ENCODE peak calls at places on chromosome 12, in five cellular contexts. P, I, T, Q and K are unnamed samples.

GRCh38 chr12:29769162-29769820 is 14.5 kb downstream of the TMTC1 start:
- DNase-seq in P (no peak), I (peak; percentile 13), T (no peak), Q (no peak), K (peak; percentile 27)

GRCh38 chr12:74816398-74817175 is 279.0 kb downstream of the ATXN7L3B start:
- DNase-seq in P (no peak), I (peak; percentile 7), T (no peak), Q (no peak), K (no peak)

GRCh38 chr12:83573676-83574075 is 887.0 kb downstream of the TMTC2 start:
- DNase-seq in P (no peak), I (no peak), T (no peak), Q (no peak), K (peak; percentile 77)

GRCh38 chr12:42234970-42235369 is 3.1 kb downstream of the YAF2 start:
- DNase-seq in P (no peak), I (no peak), T (no peak), Q (no peak), K (no peak)

GRCh38 chr12:81819991-81820633 is 61.0 kb upstream of the PPFIA2 start:
- DNase-seq in P (no peak), I (no peak), T (no peak), Q (no peak), K (peak; percentile 67)

GRCh38 chr12:104930388-104931326 is 27.4 kb downstream of the SLC41A2 start:
- DNase-seq in P (peak; percentile 12), I (peak; percentile 82), T (no peak), Q (no peak), K (peak; percentile 26)

GRCh38 chr12:54033106-54033979 is 493 bp downstream of the HOXC5 start:
- DNase-seq in P (no peak), I (peak; percentile 80), T (no peak), Q (no peak), K (no peak)

GRCh38 chr12:29710104-29710503 is 73.6 kb downstream of the TMTC1 start:
- DNase-seq in P (no peak), I (no peak), T (no peak), Q (no peak), K (no peak)

GRCh38 chr12:56670836-56671235 is 17.2 kb downstream of the PTGES3 start:
- DNase-seq in P (no peak), I (no peak), T (no peak), Q (no peak), K (no peak)

GRCh38 chr12:32533971-32534590 is 134.7 kb downstream of the FGD4 start:
- DNase-seq in P (no peak), I (peak; percentile 61), T (peak; percentile 89), Q (no peak), K (peak; percentile 41)

GRCh38 chr12:51683763-51684357 is 92.8 kb downstream of the SCN8A start:
- DNase-seq in P (no peak), I (peak; percentile 13), T (no peak), Q (no peak), K (peak; percentile 25)

GRCh38 chr12:43501705-43502104 is 50.3 kb downstream of the ADAMTS20 start:
- DNase-seq in P (no peak), I (no peak), T (peak; percentile 16), Q (no peak), K (peak; percentile 19)

GRCh38 chr12:125166046-125166445 is 100.8 kb downstream of the AACS start:
- DNase-seq in P (no peak), I (no peak), T (no peak), Q (no peak), K (no peak)

GRCh38 chr12:112837629-112838191 is 46.2 kb downstream of the RPH3A start:
- DNase-seq in P (no peak), I (peak; percentile 64), T (no peak), Q (no peak), K (peak; percentile 44)

GRCh38 chr12:108724054-108724889 is 7.0 kb downstream of the CORO1C start:
- DNase-seq in P (no peak), I (peak; percentile 70), T (no peak), Q (no peak), K (peak; percentile 71)

GRCh38 chr12:32756476-32757158 is 920 bp upstream of the YARS2 start:
- DNase-seq in P (no peak), I (peak; percentile 12), T (no peak), Q (no peak), K (peak; percentile 4)